ENCODE peak calls at places on chromosomes 4 and X, in five cellular contexts. One of them, this sample, is unnamed.

GRCh38 chr4:82352118-82352824 is 21.5 kb downstream of the HNRNPD start:
- DNase-seq in H1: no peak
- DNase-seq in spleen: no peak
- DNase-seq in HCT116: no peak
- DNase-seq in vagina: no peak
- DNase-seq in this sample: no peak

GRCh38 chr4:88341227-88342192 is 37.1 kb upstream of the HERC6 start:
- DNase-seq in H1: no peak
- DNase-seq in spleen: no peak
- DNase-seq in HCT116: no peak
- DNase-seq in vagina: no peak
- DNase-seq in this sample: peak

GRCh38 chr4:53005149-53005546 is 143.0 kb downstream of the RASL11B start:
- DNase-seq in H1: no peak
- DNase-seq in spleen: no peak
- DNase-seq in HCT116: no peak
- DNase-seq in vagina: no peak
- DNase-seq in this sample: no peak

GRCh38 chr4:2271279-2272025 is 9.5 kb upstream of the MXD4 start:
- DNase-seq in H1: no peak
- DNase-seq in spleen: peak
- DNase-seq in HCT116: no peak
- DNase-seq in vagina: no peak
- DNase-seq in this sample: no peak

GRCh38 chrX:38717871-38718270 is 83.4 kb upstream of the MID1IP1 start:
- DNase-seq in H1: no peak
- DNase-seq in spleen: no peak
- DNase-seq in HCT116: peak
- DNase-seq in vagina: no peak
- DNase-seq in this sample: no peak

GRCh38 chr4:164616961-164617360 is 137.0 kb upstream of the SMIM31 start:
- DNase-seq in H1: no peak
- DNase-seq in spleen: no peak
- DNase-seq in HCT116: no peak
- DNase-seq in vagina: no peak
- DNase-seq in this sample: no peak

GRCh38 chr4:139453041-139453370 is 915 bp upstream of the RAB33B start:
- DNase-seq in H1: no peak
- DNase-seq in spleen: no peak
- DNase-seq in HCT116: no peak
- DNase-seq in vagina: no peak
- DNase-seq in this sample: peak

GRCh38 chr4:144647095-144647959 is 1.4 kb downstream of the HHIP start:
- DNase-seq in H1: no peak
- DNase-seq in spleen: no peak
- DNase-seq in HCT116: no peak
- DNase-seq in vagina: no peak
- DNase-seq in this sample: no peak

GRCh38 chrX:49659771-49660170 is 36.0 kb downstream of the PAGE1 start:
- DNase-seq in H1: no peak
- DNase-seq in spleen: no peak
- DNase-seq in HCT116: no peak
- DNase-seq in vagina: no peak
- DNase-seq in this sample: no peak

GRCh38 chrX:136684120-136684519 is 36.2 kb downstream of the CD40LG start:
- DNase-seq in H1: no peak
- DNase-seq in spleen: no peak
- DNase-seq in HCT116: no peak
- DNase-seq in vagina: no peak
- DNase-seq in this sample: no peak

GRCh38 chrX:153502131-153502530 is 7.4 kb downstream of the BGN start:
- DNase-seq in H1: no peak
- DNase-seq in spleen: no peak
- DNase-seq in HCT116: no peak
- DNase-seq in vagina: no peak
- DNase-seq in this sample: peak

GRCh38 chr4:156298230-156298629 is 344.6 kb upstream of the CTSO start:
- DNase-seq in H1: no peak
- DNase-seq in spleen: no peak
- DNase-seq in HCT116: no peak
- DNase-seq in vagina: no peak
- DNase-seq in this sample: no peak

GRCh38 chr4:2785613-2786012 is 7.3 kb upstream of the SH3BP2 start:
- DNase-seq in H1: no peak
- DNase-seq in spleen: peak
- DNase-seq in HCT116: no peak
- DNase-seq in vagina: no peak
- DNase-seq in this sample: peak

GRCh38 chr4:152957437-152958185 is 21.5 kb downstream of the FHDC1 start:
- DNase-seq in H1: no peak
- DNase-seq in spleen: no peak
- DNase-seq in HCT116: no peak
- DNase-seq in vagina: no peak
- DNase-seq in this sample: no peak

GRCh38 chr4:72442715-72443114 is 126.3 kb downstream of the ADAMTS3 start:
- DNase-seq in H1: no peak
- DNase-seq in spleen: no peak
- DNase-seq in HCT116: no peak
- DNase-seq in vagina: no peak
- DNase-seq in this sample: no peak

GRCh38 chrX:103656623-103657022 is 27.8 kb downstream of the TCEAL1 start:
- DNase-seq in H1: no peak
- DNase-seq in spleen: no peak
- DNase-seq in HCT116: peak
- DNase-seq in vagina: no peak
- DNase-seq in this sample: no peak

GRCh38 chr4:48493485-48494100 is 3.5 kb downstream of the ZAR1 start:
- DNase-seq in H1: no peak
- DNase-seq in spleen: no peak
- DNase-seq in HCT116: no peak
- DNase-seq in vagina: no peak
- DNase-seq in this sample: no peak

GRCh38 chr4:71771613-71772012 is 12.3 kb downstream of the GC start:
- DNase-seq in H1: no peak
- DNase-seq in spleen: no peak
- DNase-seq in HCT116: no peak
- DNase-seq in vagina: no peak
- DNase-seq in this sample: no peak

GRCh38 chr4:35500812-35501211 is 743.5 kb downstream of the ARAP2 start:
- DNase-seq in H1: no peak
- DNase-seq in spleen: no peak
- DNase-seq in HCT116: no peak
- DNase-seq in vagina: no peak
- DNase-seq in this sample: no peak

GRCh38 chrX:45003080-45003479 is 130.1 kb downstream of the KDM6A start:
- DNase-seq in H1: no peak
- DNase-seq in spleen: no peak
- DNase-seq in HCT116: no peak
- DNase-seq in vagina: no peak
- DNase-seq in this sample: no peak

GRCh38 chr4:16043820-16044554 is 39.8 kb downstream of the PROM1 start:
- DNase-seq in H1: no peak
- DNase-seq in spleen: no peak
- DNase-seq in HCT116: no peak
- DNase-seq in vagina: no peak
- DNase-seq in this sample: no peak

GRCh38 chr4:152072001-152072485 is 311.2 kb upstream of the GATB start:
- DNase-seq in H1: no peak
- DNase-seq in spleen: no peak
- DNase-seq in HCT116: no peak
- DNase-seq in vagina: no peak
- DNase-seq in this sample: peak

GRCh38 chr4:108370826-108371225 is 202.1 kb upstream of the LEF1 start:
- DNase-seq in H1: no peak
- DNase-seq in spleen: no peak
- DNase-seq in HCT116: no peak
- DNase-seq in vagina: no peak
- DNase-seq in this sample: no peak

GRCh38 chrX:69109706-69110635 is 55.3 kb downstream of the PJA1 start:
- DNase-seq in H1: no peak
- DNase-seq in spleen: no peak
- DNase-seq in HCT116: peak
- DNase-seq in vagina: no peak
- DNase-seq in this sample: no peak

GRCh38 chrX:88865634-88866033 is 118.6 kb downstream of the CPXCR1 start:
- DNase-seq in H1: no peak
- DNase-seq in spleen: no peak
- DNase-seq in HCT116: no peak
- DNase-seq in vagina: no peak
- DNase-seq in this sample: no peak

GRCh38 chr4:6992728-6993655 is 50.2 kb upstream of the TADA2B start:
- DNase-seq in H1: no peak
- DNase-seq in spleen: no peak
- DNase-seq in HCT116: no peak
- DNase-seq in vagina: no peak
- DNase-seq in this sample: no peak

GRCh38 chrX:142576615-142577014 is 371.5 kb upstream of the MAGEC2 start:
- DNase-seq in H1: no peak
- DNase-seq in spleen: no peak
- DNase-seq in HCT116: no peak
- DNase-seq in vagina: no peak
- DNase-seq in this sample: no peak

GRCh38 chr4:153161599-153161971 is 42.7 kb upstream of the TRIM2 start:
- DNase-seq in H1: no peak
- DNase-seq in spleen: no peak
- DNase-seq in HCT116: no peak
- DNase-seq in vagina: no peak
- DNase-seq in this sample: no peak

GRCh38 chrX:275967-276587 is 5.1 kb upstream of the PLCXD1 start:
- DNase-seq in H1: no peak
- DNase-seq in spleen: peak
- DNase-seq in HCT116: peak
- DNase-seq in vagina: no peak
- DNase-seq in this sample: peak
- H3K4me3 ChIP-seq in H1: peak
- H3K4me3 ChIP-seq in spleen: peak
- H3K4me3 ChIP-seq in HCT116: peak
- H3K4me3 ChIP-seq in vagina: peak
- H3K4me3 ChIP-seq in this sample: peak

GRCh38 chr4:109433281-109434006 is at the start of gene SEC24B:
- DNase-seq in H1: no peak
- DNase-seq in spleen: peak
- DNase-seq in HCT116: peak
- DNase-seq in vagina: no peak
- DNase-seq in this sample: peak

GRCh38 chr4:109432203-109432602 is 1.4 kb upstream of the SEC24B start:
- DNase-seq in H1: no peak
- DNase-seq in spleen: no peak
- DNase-seq in HCT116: no peak
- DNase-seq in vagina: no peak
- DNase-seq in this sample: no peak

GRCh38 chr4:109434793-109435080 is 1.1 kb downstream of the SEC24B start:
- DNase-seq in H1: no peak
- DNase-seq in spleen: no peak
- DNase-seq in HCT116: no peak
- DNase-seq in vagina: no peak
- DNase-seq in this sample: no peak

GRCh38 chr4:109434007-109434792 is 585 bp downstream of the SEC24B start:
- DNase-seq in H1: no peak
- DNase-seq in spleen: no peak
- DNase-seq in HCT116: no peak
- DNase-seq in vagina: no peak
- DNase-seq in this sample: no peak

GRCh38 chr4:109432676-109433075 is 939 bp upstream of the SEC24B start:
- DNase-seq in H1: no peak
- DNase-seq in spleen: no peak
- DNase-seq in HCT116: no peak
- DNase-seq in vagina: no peak
- DNase-seq in this sample: no peak
- TF ChIP-seq POLR2AphosphoS5 in H1: no peak
- TF ChIP-seq POLR2AphosphoS5 in spleen: no peak
- TF ChIP-seq POLR2AphosphoS5 in HCT116: no peak
- TF ChIP-seq POLR2AphosphoS5 in vagina: no peak
- TF ChIP-seq POLR2AphosphoS5 in this sample: no peak

DNA sequence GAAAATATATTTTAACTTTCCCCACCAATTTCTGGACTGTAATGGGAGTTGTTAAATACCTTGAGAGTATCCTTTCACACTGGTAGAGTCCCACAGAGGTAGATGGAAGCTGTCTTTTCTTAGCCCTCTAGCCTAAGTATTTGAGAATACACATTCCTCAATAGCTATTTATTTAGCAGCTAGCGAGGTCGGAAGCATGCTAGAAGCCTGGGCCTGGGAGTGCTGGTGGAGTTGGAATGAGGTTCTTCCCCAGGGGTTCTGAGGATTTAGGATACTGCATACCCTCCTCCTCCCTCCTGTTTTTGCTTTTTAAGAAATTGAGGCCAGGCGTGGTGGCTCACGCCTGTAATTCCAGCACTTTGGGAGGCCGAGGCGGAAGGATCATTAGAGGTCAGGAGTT is 999 bp upstream of the KLHL15 start:
- DNase-seq in H1: no peak
- DNase-seq in spleen: no peak
- DNase-seq in HCT116: no peak
- DNase-seq in vagina: no peak
- DNase-seq in this sample: no peak
- H3K4me3 ChIP-seq in H1: no peak
- H3K4me3 ChIP-seq in spleen: no peak
- H3K4me3 ChIP-seq in HCT116: no peak
- H3K4me3 ChIP-seq in vagina: no peak
- H3K4me3 ChIP-seq in this sample: no peak

GRCh38 chr4:145936142-145937020 is 2.2 kb downstream of the ZNF827 start:
- DNase-seq in H1: no peak
- DNase-seq in spleen: peak
- DNase-seq in HCT116: no peak
- DNase-seq in vagina: no peak
- DNase-seq in this sample: peak
- TF ChIP-seq POLR2AphosphoS5 in H1: peak
- TF ChIP-seq POLR2AphosphoS5 in spleen: peak
- TF ChIP-seq POLR2AphosphoS5 in HCT116: peak
- TF ChIP-seq POLR2AphosphoS5 in vagina: no peak
- TF ChIP-seq POLR2AphosphoS5 in this sample: no peak

DNA sequence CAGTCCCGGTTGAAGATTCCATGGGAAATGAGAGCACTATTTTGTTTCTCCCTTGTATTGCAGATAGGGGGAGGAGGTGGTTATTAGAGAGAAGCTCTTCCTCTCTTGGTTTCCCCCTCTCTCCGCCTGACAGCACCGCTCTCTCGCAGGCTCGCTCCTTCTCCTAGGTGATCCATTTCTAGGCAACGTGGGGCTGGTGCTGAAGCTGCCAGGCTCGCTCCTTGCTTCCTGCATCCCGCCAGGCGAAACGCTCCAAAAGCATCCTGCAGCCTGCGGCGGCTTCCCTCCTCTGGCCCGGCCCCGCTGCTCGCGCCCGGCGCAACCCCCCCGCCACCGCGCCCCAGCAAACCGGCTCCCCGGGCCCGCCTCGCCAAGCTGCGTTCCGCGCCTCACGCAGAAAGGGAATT is at the start of gene GRID2:
- DNase-seq in H1: no peak
- DNase-seq in spleen: no peak
- DNase-seq in HCT116: peak
- DNase-seq in vagina: no peak
- DNase-seq in this sample: no peak
- H3K4me3 ChIP-seq in H1: peak
- H3K4me3 ChIP-seq in spleen: peak
- H3K4me3 ChIP-seq in HCT116: peak
- H3K4me3 ChIP-seq in vagina: peak
- H3K4me3 ChIP-seq in this sample: peak